ENCODE peak calls at places on chromosome 20, in six cellular contexts. H is endothelial cell, I is EL, W is tibial artery, L is ELR, A is GM23248. S is an unnamed sample.

GRCh38 chr20:3115190-3116107 is 30.9 kb upstream of the AVP start:
- DNase-seq in H (peak), I (peak), W (no peak), L (peak), A (peak), S (peak)

GRCh38 chr20:42406826-42407225 is 782.9 kb downstream of the PTPRT start:
- DNase-seq in H (no peak), I (no peak), W (no peak), L (no peak), A (no peak), S (no peak)

GRCh38 chr20:57445298-57445697 is 54.1 kb downstream of the RBM38 start:
- DNase-seq in H (no peak), I (no peak), W (peak), L (peak), A (peak), S (peak)

GRCh38 chr20:43544501-43544900 is 14.3 kb upstream of the SGK2 start:
- DNase-seq in H (no peak), I (no peak), W (no peak), L (no peak), A (no peak), S (no peak)

GRCh38 chr20:31879143-31879987 is 8.9 kb downstream of the TTLL9 start:
- DNase-seq in H (peak), I (peak), W (peak), L (peak), A (peak), S (peak)

GRCh38 chr20:31687777-31688176 is 34.9 kb downstream of the BCL2L1 start:
- DNase-seq in H (no peak), I (no peak), W (no peak), L (no peak), A (no peak), S (no peak)

GRCh38 chr20:64164123-64164836 is at the start of gene MYT1:
- DNase-seq in H (no peak), I (no peak), W (no peak), L (no peak), A (no peak), S (no peak)

GRCh38 chr20:59611286-59611685 is 6.9 kb downstream of the PHACTR3 start:
- DNase-seq in H (no peak), I (no peak), W (no peak), L (no peak), A (no peak), S (no peak)

GRCh38 chr20:63124782-63125580 is 91.0 kb downstream of the YTHDF1 start:
- DNase-seq in H (no peak), I (no peak), W (no peak), L (no peak), A (no peak), S (peak)

GRCh38 chr20:12166053-12166717 is 248.5 kb downstream of the BTBD3 start:
- DNase-seq in H (no peak), I (peak), W (no peak), L (peak), A (peak), S (peak)

GRCh38 chr20:33079267-33079666 is at the start of gene BPIFB4:
- DNase-seq in H (no peak), I (peak), W (no peak), L (no peak), A (peak), S (peak)

GRCh38 chr20:1242530-1242929 is 16.7 kb downstream of the RAD21L1 start:
- DNase-seq in H (no peak), I (peak), W (no peak), L (peak), A (peak), S (peak)

GRCh38 chr20:56247954-56248782 is at the start of gene MC3R:
- DNase-seq in H (no peak), I (peak), W (no peak), L (peak), A (peak), S (peak)

GRCh38 chr20:52129611-52130010 is 62.0 kb downstream of the ZFP64 start:
- DNase-seq in H (no peak), I (peak), W (no peak), L (peak), A (no peak), S (no peak)

GRCh38 chr20:62117658-62118057 is 4.6 kb upstream of the LSM14B start:
- DNase-seq in H (no peak), I (no peak), W (no peak), L (no peak), A (no peak), S (no peak)

GRCh38 chr20:856361-856775 is 22.9 kb downstream of the FAM110A start:
- DNase-seq in H (no peak), I (peak), W (no peak), L (peak), A (peak), S (peak)

GRCh38 chr20:13059398-13060136 is 50.8 kb downstream of the SPTLC3 start:
- DNase-seq in H (no peak), I (no peak), W (no peak), L (no peak), A (no peak), S (no peak)

GRCh38 chr20:54168961-54169862 is 4.6 kb downstream of the CYP24A1 start:
- DNase-seq in H (no peak), I (no peak), W (no peak), L (peak), A (no peak), S (peak)

GRCh38 chr20:47764154-47764734 is 21.0 kb downstream of the SULF2 start:
- DNase-seq in H (no peak), I (no peak), W (no peak), L (no peak), A (peak), S (no peak)

GRCh38 chr20:17500826-17501225 is 30.4 kb downstream of the BFSP1 start:
- DNase-seq in H (no peak), I (no peak), W (no peak), L (no peak), A (no peak), S (no peak)

GRCh38 chr20:45835230-45836224 is 1.9 kb downstream of the SNX21 start:
- DNase-seq in H (no peak), I (peak), W (peak), L (peak), A (peak), S (peak)